ENCODE peak calls at places on chromosome 17, in ten cellular contexts. One of them, this sample, is unnamed. For H3K4me1, the result is how much of the 10 kb centered on the place peaks cover.

GRCh38 chr17:79532107-79532790 is 78.6 kb downstream of the RBFOX3 start:
- DNase-seq in pancreas: no peak
- DNase-seq in CD8-positive, alpha-beta memory T cell: no peak
- DNase-seq in GM23338: no peak
- DNase-seq in SK-N-SH: no peak
- DNase-seq in A549: no peak
- DNase-seq in heart left ventricle: peak
- DNase-seq in left ventricle myocardium inferior: no peak
- DNase-seq in ascending aorta: no peak
- DNase-seq in endothelial cell of umbilical vein: no peak
- DNase-seq in this sample: no peak

GRCh38 chr17:31830971-31831755 is 27.9 kb downstream of the COPRS start:
- DNase-seq in heart left ventricle: no peak
- DNase-seq in ascending aorta: no peak
- DNase-seq in GM23338: no peak
- DNase-seq in CD8-positive, alpha-beta memory T cell: no peak
- DNase-seq in A549: no peak
- DNase-seq in endothelial cell of umbilical vein: no peak
- DNase-seq in pancreas: no peak
- DNase-seq in left ventricle myocardium inferior: no peak
- DNase-seq in SK-N-SH: no peak
- DNase-seq in this sample: no peak

GRCh38 chr17:31541559-31541958 is 150.1 kb downstream of the RAB11FIP4 start:
- DNase-seq in ascending aorta: no peak
- DNase-seq in CD8-positive, alpha-beta memory T cell: no peak
- DNase-seq in heart left ventricle: no peak
- DNase-seq in SK-N-SH: no peak
- DNase-seq in A549: no peak
- DNase-seq in pancreas: peak
- DNase-seq in GM23338: peak
- DNase-seq in endothelial cell of umbilical vein: no peak
- DNase-seq in left ventricle myocardium inferior: no peak
- DNase-seq in this sample: peak

GRCh38 chr17:41939044-41939695 is 8.8 kb downstream of the ODAD4 start:
- DNase-seq in left ventricle myocardium inferior: no peak
- DNase-seq in pancreas: no peak
- DNase-seq in A549: no peak
- DNase-seq in GM23338: no peak
- DNase-seq in endothelial cell of umbilical vein: no peak
- DNase-seq in ascending aorta: no peak
- DNase-seq in CD8-positive, alpha-beta memory T cell: no peak
- DNase-seq in SK-N-SH: no peak
- DNase-seq in heart left ventricle: no peak
- DNase-seq in this sample: no peak

GRCh38 chr17:39679521-39680192 is 8.2 kb downstream of the PGAP3 start:
- DNase-seq in SK-N-SH: no peak
- DNase-seq in ascending aorta: no peak
- DNase-seq in GM23338: no peak
- DNase-seq in endothelial cell of umbilical vein: no peak
- DNase-seq in left ventricle myocardium inferior: peak
- DNase-seq in heart left ventricle: peak
- DNase-seq in pancreas: peak
- DNase-seq in A549: no peak
- DNase-seq in CD8-positive, alpha-beta memory T cell: peak
- DNase-seq in this sample: peak

GRCh38 chr17:34237458-34237857 is 17.6 kb upstream of the CCL2 start:
- DNase-seq in GM23338: no peak
- DNase-seq in ascending aorta: no peak
- DNase-seq in SK-N-SH: no peak
- DNase-seq in heart left ventricle: no peak
- DNase-seq in pancreas: no peak
- DNase-seq in CD8-positive, alpha-beta memory T cell: no peak
- DNase-seq in left ventricle myocardium inferior: no peak
- DNase-seq in A549: no peak
- DNase-seq in endothelial cell of umbilical vein: peak
- DNase-seq in this sample: no peak

GRCh38 chr17:1829189-1829578 is 518 bp downstream of the SMYD4 start:
- DNase-seq in endothelial cell of umbilical vein: peak
- DNase-seq in SK-N-SH: no peak
- DNase-seq in ascending aorta: no peak
- DNase-seq in A549: no peak
- DNase-seq in heart left ventricle: no peak
- DNase-seq in CD8-positive, alpha-beta memory T cell: no peak
- DNase-seq in left ventricle myocardium inferior: no peak
- DNase-seq in pancreas: peak
- DNase-seq in GM23338: peak
- DNase-seq in this sample: peak

GRCh38 chr17:50952889-50953288 is 86.7 kb upstream of the TOB1 start:
- DNase-seq in SK-N-SH: no peak
- DNase-seq in ascending aorta: no peak
- DNase-seq in A549: no peak
- DNase-seq in endothelial cell of umbilical vein: no peak
- DNase-seq in GM23338: no peak
- DNase-seq in pancreas: no peak
- DNase-seq in left ventricle myocardium inferior: no peak
- DNase-seq in heart left ventricle: no peak
- DNase-seq in CD8-positive, alpha-beta memory T cell: no peak
- DNase-seq in this sample: no peak

GRCh38 chr17:14918540-14918939 is 346.6 kb downstream of the PMP22 start:
- DNase-seq in endothelial cell of umbilical vein: no peak
- DNase-seq in GM23338: no peak
- DNase-seq in heart left ventricle: no peak
- DNase-seq in ascending aorta: no peak
- DNase-seq in left ventricle myocardium inferior: no peak
- DNase-seq in SK-N-SH: no peak
- DNase-seq in A549: no peak
- DNase-seq in pancreas: no peak
- DNase-seq in CD8-positive, alpha-beta memory T cell: no peak
- DNase-seq in this sample: no peak

GRCh38 chr17:67258836-67259468 is 14.0 kb upstream of the HELZ start:
- DNase-seq in left ventricle myocardium inferior: no peak
- DNase-seq in heart left ventricle: no peak
- DNase-seq in pancreas: no peak
- DNase-seq in CD8-positive, alpha-beta memory T cell: peak
- DNase-seq in SK-N-SH: no peak
- DNase-seq in GM23338: no peak
- DNase-seq in ascending aorta: no peak
- DNase-seq in endothelial cell of umbilical vein: no peak
- DNase-seq in A549: no peak
- DNase-seq in this sample: no peak

GRCh38 chr17:44304651-44305050 is 3.8 kb upstream of the RUNDC3A start:
- DNase-seq in heart left ventricle: no peak
- DNase-seq in ascending aorta: no peak
- DNase-seq in left ventricle myocardium inferior: no peak
- DNase-seq in endothelial cell of umbilical vein: no peak
- DNase-seq in pancreas: no peak
- DNase-seq in SK-N-SH: no peak
- DNase-seq in GM23338: no peak
- DNase-seq in A549: no peak
- DNase-seq in CD8-positive, alpha-beta memory T cell: no peak
- DNase-seq in this sample: no peak
- H3K4me1 ChIP-seq in heart left ventricle: under half
- H3K4me1 ChIP-seq in ascending aorta: under half
- H3K4me1 ChIP-seq in left ventricle myocardium inferior: under half
- H3K4me1 ChIP-seq in endothelial cell of umbilical vein: under half
- H3K4me1 ChIP-seq in pancreas: under half
- H3K4me1 ChIP-seq in SK-N-SH: under half
- H3K4me1 ChIP-seq in GM23338: under half
- H3K4me1 ChIP-seq in A549: under half
- H3K4me1 ChIP-seq in CD8-positive, alpha-beta memory T cell: under half
- H3K4me1 ChIP-seq in this sample: under half

GRCh38 chr17:19461681-19462080 is 50.6 kb downstream of the RNF112 start:
- DNase-seq in endothelial cell of umbilical vein: no peak
- DNase-seq in GM23338: no peak
- DNase-seq in pancreas: no peak
- DNase-seq in SK-N-SH: no peak
- DNase-seq in CD8-positive, alpha-beta memory T cell: no peak
- DNase-seq in left ventricle myocardium inferior: no peak
- DNase-seq in heart left ventricle: no peak
- DNase-seq in A549: no peak
- DNase-seq in ascending aorta: no peak
- DNase-seq in this sample: no peak

GRCh38 chr17:19461139-19461538 is 50.1 kb downstream of the RNF112 start:
- DNase-seq in A549: no peak
- DNase-seq in pancreas: no peak
- DNase-seq in CD8-positive, alpha-beta memory T cell: no peak
- DNase-seq in left ventricle myocardium inferior: no peak
- DNase-seq in heart left ventricle: no peak
- DNase-seq in GM23338: peak
- DNase-seq in ascending aorta: no peak
- DNase-seq in SK-N-SH: no peak
- DNase-seq in endothelial cell of umbilical vein: no peak
- DNase-seq in this sample: peak

GRCh38 chr17:19460695-19461094 is 49.7 kb downstream of the RNF112 start:
- DNase-seq in GM23338: peak
- DNase-seq in A549: no peak
- DNase-seq in CD8-positive, alpha-beta memory T cell: no peak
- DNase-seq in endothelial cell of umbilical vein: peak
- DNase-seq in SK-N-SH: no peak
- DNase-seq in left ventricle myocardium inferior: no peak
- DNase-seq in pancreas: no peak
- DNase-seq in ascending aorta: no peak
- DNase-seq in heart left ventricle: no peak
- DNase-seq in this sample: peak

DNA sequence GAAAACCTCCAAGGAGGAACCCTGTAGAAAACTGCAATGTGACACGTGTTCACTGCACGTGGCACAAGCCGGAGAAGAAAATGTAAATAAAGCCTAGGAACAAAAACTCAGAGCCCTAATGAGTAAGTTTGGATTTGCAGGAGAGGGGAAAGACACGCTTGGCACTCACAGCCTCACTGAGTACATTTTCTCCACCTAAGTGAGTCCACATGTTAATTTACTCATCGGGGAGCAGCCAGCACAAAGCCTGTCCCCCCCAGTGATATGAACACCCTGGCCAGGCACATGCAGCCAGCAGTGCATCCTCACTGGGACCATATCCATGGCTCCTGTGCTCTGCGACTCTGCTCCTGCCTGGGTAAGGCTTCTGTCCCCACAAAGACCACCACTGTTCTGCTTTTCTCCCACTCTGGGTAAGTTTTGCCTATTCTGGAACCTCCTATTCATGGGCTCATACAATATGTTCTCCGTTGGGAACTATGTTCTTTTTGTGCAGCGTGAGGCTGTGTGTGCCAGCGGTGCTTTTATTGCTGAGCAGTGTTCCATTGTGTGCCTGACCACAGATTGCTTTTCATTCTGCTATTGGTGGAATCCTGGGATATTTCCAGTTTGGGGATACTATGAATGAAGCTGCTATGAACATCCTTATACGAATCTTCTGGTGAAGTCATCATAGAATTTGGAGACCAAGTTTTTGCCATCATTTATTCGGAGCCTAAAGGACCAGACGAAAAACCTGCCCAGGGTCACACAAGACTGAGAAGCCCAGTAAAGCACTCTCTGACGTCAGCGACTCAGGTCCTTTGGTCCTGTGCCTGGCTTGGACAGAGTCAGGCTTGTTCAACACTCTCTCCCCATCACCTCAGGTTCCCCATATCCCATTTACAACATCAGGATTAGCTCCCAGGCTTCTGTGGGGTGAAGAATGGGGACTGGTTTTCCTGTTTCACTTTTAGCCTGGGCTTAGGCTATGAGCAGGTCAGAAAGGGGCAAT is 53.3 kb downstream of the RNF112 start:
- DNase-seq in GM23338: no peak
- DNase-seq in A549: no peak
- DNase-seq in endothelial cell of umbilical vein: no peak
- DNase-seq in pancreas: no peak
- DNase-seq in SK-N-SH: no peak
- DNase-seq in left ventricle myocardium inferior: no peak
- DNase-seq in heart left ventricle: no peak
- DNase-seq in CD8-positive, alpha-beta memory T cell: no peak
- DNase-seq in ascending aorta: no peak
- DNase-seq in this sample: peak
- H3K27ac ChIP-seq in GM23338: no peak
- H3K27ac ChIP-seq in A549: no peak
- H3K27ac ChIP-seq in endothelial cell of umbilical vein: no peak
- H3K27ac ChIP-seq in pancreas: no peak
- H3K27ac ChIP-seq in SK-N-SH: no peak
- H3K27ac ChIP-seq in left ventricle myocardium inferior: peak
- H3K27ac ChIP-seq in heart left ventricle: no peak
- H3K27ac ChIP-seq in CD8-positive, alpha-beta memory T cell: no peak
- H3K27ac ChIP-seq in ascending aorta: no peak
- H3K27ac ChIP-seq in this sample: peak

DNA sequence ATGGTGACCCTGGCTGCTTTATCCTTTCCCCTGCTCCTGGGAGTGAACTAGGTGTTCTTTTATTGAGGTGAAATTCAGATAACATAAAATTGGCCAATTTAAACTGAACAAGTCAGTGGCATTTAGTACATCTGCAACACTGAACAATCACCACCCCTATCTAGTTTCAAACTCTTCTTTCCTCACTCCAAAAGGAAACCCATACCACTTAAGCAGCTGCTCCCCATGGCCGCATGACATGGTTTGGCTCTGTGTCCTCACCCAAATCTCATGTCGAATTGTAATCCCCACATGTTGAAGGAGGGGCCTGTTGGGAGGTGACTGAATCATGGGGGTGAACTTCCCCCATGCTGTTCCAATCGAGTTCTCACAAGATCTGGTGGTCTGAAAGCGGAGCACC is 154.1 kb downstream of the STX8 start:
- DNase-seq in A549: no peak
- DNase-seq in heart left ventricle: no peak
- DNase-seq in left ventricle myocardium inferior: no peak
- DNase-seq in CD8-positive, alpha-beta memory T cell: no peak
- DNase-seq in endothelial cell of umbilical vein: no peak
- DNase-seq in pancreas: no peak
- DNase-seq in GM23338: no peak
- DNase-seq in SK-N-SH: no peak
- DNase-seq in ascending aorta: no peak
- DNase-seq in this sample: no peak
- H3K4me1 ChIP-seq in A549: under half
- H3K4me1 ChIP-seq in heart left ventricle: under half
- H3K4me1 ChIP-seq in left ventricle myocardium inferior: under half
- H3K4me1 ChIP-seq in CD8-positive, alpha-beta memory T cell: under half
- H3K4me1 ChIP-seq in endothelial cell of umbilical vein: under half
- H3K4me1 ChIP-seq in pancreas: under half
- H3K4me1 ChIP-seq in GM23338: under half
- H3K4me1 ChIP-seq in SK-N-SH: under half
- H3K4me1 ChIP-seq in ascending aorta: under half
- H3K4me1 ChIP-seq in this sample: under half

DNA sequence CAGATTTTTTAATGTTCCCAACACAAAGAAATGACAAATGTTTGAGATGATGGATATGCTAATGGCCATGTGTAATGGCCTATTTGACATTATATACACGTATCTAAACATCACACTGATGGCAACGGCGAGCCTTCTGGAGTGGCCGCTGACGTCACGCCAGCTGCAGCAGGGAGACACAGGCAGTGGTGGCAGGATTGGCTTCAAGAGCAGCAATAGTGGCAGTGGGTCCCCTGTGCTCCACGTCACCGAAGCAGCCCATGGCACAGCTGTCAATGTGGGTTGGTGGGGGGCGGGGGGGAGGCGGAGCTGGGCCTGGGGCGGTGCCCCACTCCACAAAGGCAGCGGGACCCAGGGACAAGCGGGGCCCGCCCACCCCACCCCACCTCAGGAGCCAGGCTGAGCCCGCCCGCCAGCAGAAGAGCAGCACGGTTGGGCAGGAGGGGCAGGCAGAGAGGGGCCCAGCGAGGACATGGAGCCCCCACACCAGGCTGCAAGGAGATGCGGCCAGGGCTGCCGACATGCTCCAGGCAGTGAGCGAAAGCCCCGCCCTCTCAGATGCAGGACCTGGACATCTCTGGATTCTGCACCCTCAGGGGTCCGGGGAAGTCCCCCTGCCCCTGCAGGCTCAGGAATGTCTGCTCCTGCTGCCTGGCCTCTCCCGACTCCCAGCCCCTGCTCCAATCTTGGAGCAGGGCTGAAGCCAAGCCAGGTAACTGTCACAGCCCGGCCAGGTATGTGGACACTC is 64.6 kb downstream of the USP32 start:
- DNase-seq in pancreas: peak
- DNase-seq in left ventricle myocardium inferior: no peak
- DNase-seq in SK-N-SH: peak
- DNase-seq in A549: no peak
- DNase-seq in endothelial cell of umbilical vein: no peak
- DNase-seq in ascending aorta: no peak
- DNase-seq in heart left ventricle: no peak
- DNase-seq in GM23338: peak
- DNase-seq in CD8-positive, alpha-beta memory T cell: no peak
- DNase-seq in this sample: no peak
- H3K27ac ChIP-seq in pancreas: no peak
- H3K27ac ChIP-seq in left ventricle myocardium inferior: no peak
- H3K27ac ChIP-seq in SK-N-SH: peak
- H3K27ac ChIP-seq in A549: no peak
- H3K27ac ChIP-seq in endothelial cell of umbilical vein: no peak
- H3K27ac ChIP-seq in ascending aorta: no peak
- H3K27ac ChIP-seq in heart left ventricle: no peak
- H3K27ac ChIP-seq in GM23338: no peak
- H3K27ac ChIP-seq in CD8-positive, alpha-beta memory T cell: no peak
- H3K27ac ChIP-seq in this sample: no peak

This sample was measured in OCI-LY7.